ENCODE peak calls at places on chromosome 2, in nine cellular contexts. U is hypothalamus; S is activated T-cell treated with anti-CD3 and anti-CD28 coated beads, Interleukin-2, amount 50 U/mL, for 1 hour; P is colonic mucosa; A is posterior cingulate gyrus; M is effector CD8-positive, alpha-beta T cell; W is M059J; R is small intestine; E is RWPE1. V is an unnamed sample.

GRCh38 chr2:64854773-64855237 is 134.4 kb upstream of the SLC1A4 start:
- DNase-seq in E (no peak), S (no peak), A (no peak), P (no peak), W (peak; percentile 22), U (no peak), R (no peak), M (no peak), V (no peak)

GRCh38 chr2:28753043-28753683 is 1.5 kb downstream of the PPP1CB start:
- DNase-seq in R (peak; percentile 81), A (no peak), P (peak; percentile 88), S (peak; percentile 48), E (peak; percentile 68), U (no peak), M (peak; percentile 8), W (peak; percentile 83), V (peak; percentile 28)

GRCh38 chr2:170932948-170933347 is 3.9 kb downstream of the GORASP2 start:
- DNase-seq in W (no peak), E (no peak), A (no peak), P (no peak), R (no peak), S (no peak), M (no peak), U (no peak), V (no peak)

GRCh38 chr2:45009928-45010705 is 865 bp upstream of the SIX2 start:
- DNase-seq in M (no peak), U (no peak), S (no peak), A (no peak), E (peak; percentile 63), W (peak; percentile 74), P (peak; percentile 57), R (no peak), V (peak; percentile 82)

GRCh38 chr2:172791953-172792352 is 56.3 kb downstream of the RAPGEF4 start:
- DNase-seq in E (no peak), M (no peak), A (no peak), U (no peak), P (no peak), R (no peak), S (no peak), W (no peak), V (no peak)

GRCh38 chr2:112201706-112202430 is 53.0 kb downstream of the ZC3H8 start:
- DNase-seq in A (no peak), W (no peak), E (no peak), S (no peak), U (no peak), M (no peak), P (no peak), R (peak; percentile 4), V (no peak)

GRCh38 chr2:54906711-54907110 is 143.5 kb downstream of the RTN4 start:
- DNase-seq in A (peak; percentile 86), W (no peak), P (no peak), S (no peak), E (no peak), M (no peak), R (no peak), U (no peak), V (no peak)

GRCh38 chr2:231928481-231928880 is 2.3 kb upstream of the NPPC start:
- DNase-seq in W (no peak), U (no peak), P (peak; percentile 7), S (no peak), E (no peak), R (no peak), M (no peak), A (no peak), V (no peak)

GRCh38 chr2:232299084-232299483 is 79.5 kb upstream of the ALPP start:
- DNase-seq in R (no peak), W (no peak), U (no peak), M (no peak), S (no peak), P (no peak), E (no peak), A (no peak), V (no peak)

GRCh38 chr2:126911111-126911796 is 12.6 kb downstream of the TEX51 start:
- DNase-seq in W (no peak), U (no peak), P (peak; percentile 9), S (no peak), A (peak; percentile 50), R (no peak), E (no peak), M (no peak), V (no peak)

GRCh38 chr2:104849036-104849551 is 4.8 kb upstream of the POU3F3 start:
- DNase-seq in U (no peak), A (no peak), W (no peak), M (no peak), E (no peak), R (no peak), P (no peak), S (no peak), V (no peak)

GRCh38 chr2:172063446-172063845 is 21.9 kb upstream of the DLX1 start:
- DNase-seq in S (no peak), M (no peak), W (no peak), A (no peak), U (no peak), P (no peak), E (no peak), R (no peak), V (no peak)

GRCh38 chr2:27885246-27885645 is 4.9 kb downstream of the RBKS start:
- DNase-seq in W (peak; percentile 58), A (no peak), M (no peak), S (no peak), E (no peak), U (no peak), P (no peak), R (no peak), V (no peak)

GRCh38 chr2:189579585-189579984 is 1.0 kb downstream of the SLC40A1 start:
- DNase-seq in A (no peak), S (no peak), W (no peak), U (no peak), R (peak; percentile 77), M (no peak), P (no peak), E (no peak), V (no peak)

GRCh38 chr2:27772804-27773203 is 1.3 kb downstream of the MRPL33 start:
- DNase-seq in R (no peak), U (no peak), A (no peak), S (no peak), W (no peak), M (no peak), E (no peak), P (no peak), V (no peak)

GRCh38 chr2:43391877-43392214 is 165.4 kb upstream of the ZFP36L2 start:
- DNase-seq in U (no peak), M (no peak), S (no peak), W (peak; percentile 20), P (no peak), A (no peak), E (no peak), R (no peak), V (no peak)

GRCh38 chr2:43303889-43304288 is 77.5 kb upstream of the ZFP36L2 start:
- DNase-seq in U (no peak), R (no peak), A (no peak), E (no peak), P (no peak), S (no peak), M (no peak), W (no peak), V (no peak)

GRCh38 chr2:8389373-8390108 is 292.3 kb upstream of the ID2 start:
- DNase-seq in M (no peak), P (no peak), W (no peak), S (no peak), R (peak; percentile 57), A (no peak), E (no peak), U (no peak), V (no peak)

GRCh38 chr2:96251721-96252292 is 14.0 kb downstream of the TMEM127 start:
- DNase-seq in U (peak; percentile 26), S (no peak), W (peak; percentile 98), P (no peak), E (no peak), M (no peak), R (no peak), A (no peak), V (no peak)

GRCh38 chr2:174681983-174682577 is 82.2 kb downstream of the CHRNA1 start:
- DNase-seq in P (peak; percentile 25), A (peak; percentile 80), E (peak; percentile 12), M (peak; percentile 14), S (peak; percentile 62), R (no peak), U (no peak), W (peak; percentile 33), V (peak; percentile 61)

GRCh38 chr2:208320686-208321085 is 54.6 kb downstream of the PIKFYVE start:
- DNase-seq in M (no peak), E (no peak), U (no peak), R (no peak), W (no peak), P (no peak), S (no peak), A (peak; percentile 86), V (no peak)

GRCh38 chr2:66733361-66733760 is 298.4 kb downstream of the MEIS1 start:
- DNase-seq in W (no peak), R (no peak), S (no peak), E (no peak), P (no peak), M (no peak), U (no peak), A (no peak), V (no peak)

GRCh38 chr2:236168110-236169067 is at the start of gene GBX2:
- DNase-seq in E (peak; percentile 95), U (no peak), W (peak; percentile 83), S (no peak), P (peak; percentile 72), R (peak; percentile 40), A (peak; percentile 66), M (no peak), V (peak; percentile 43)

GRCh38 chr2:148613231-148614023 is 31.1 kb upstream of the EPC2 start:
- DNase-seq in M (no peak), R (no peak), U (no peak), P (no peak), E (no peak), A (no peak), W (no peak), S (no peak), V (no peak)

GRCh38 chr2:238225121-238225520 is 14.7 kb downstream of the HES6 start:
- DNase-seq in M (no peak), S (no peak), A (no peak), W (no peak), U (no peak), E (no peak), P (no peak), R (no peak), V (no peak)

GRCh38 chr2:19868705-19869550 is 32.9 kb downstream of the TTC32 start:
- DNase-seq in A (no peak), U (no peak), P (peak; percentile 62), W (no peak), E (no peak), S (peak; percentile 72), R (peak; percentile 38), M (peak; percentile 44), V (peak; percentile 16)

GRCh38 chr2:164625378-164625971 is 4.2 kb upstream of the GRB14 start:
- DNase-seq in P (no peak), R (no peak), S (no peak), E (no peak), M (no peak), U (no peak), W (peak; percentile 26), A (no peak), V (no peak)

GRCh38 chr2:17753803-17754663 is at the start of the genes GEN1 and SMC6:
- DNase-seq in S (peak; percentile 93), U (peak; percentile 91), E (peak; percentile 96), W (peak; percentile 88), P (peak; percentile 94), M (peak; percentile 94), R (peak; percentile 89), A (peak; percentile 98), V (peak; percentile 73)

GRCh38 chr2:53854678-53855077 is 5.1 kb downstream of the GPR75 start:
- DNase-seq in U (no peak), P (no peak), S (no peak), A (no peak), E (no peak), W (no peak), M (no peak), R (no peak), V (no peak)

GRCh38 chr2:132400169-132400900 is 16.3 kb upstream of the GPR39 start:
- DNase-seq in R (peak; percentile 22), U (no peak), W (peak; percentile 76), P (no peak), A (no peak), M (no peak), E (peak; percentile 23), S (no peak), V (no peak)

GRCh38 chr2:88829607-88830463 is 138.4 kb downstream of the RPIA start:
- DNase-seq in W (no peak), A (no peak), P (no peak), E (no peak), R (no peak), M (no peak), U (no peak), S (no peak), V (no peak)

V was measured in HuH-7.5.